ENCODE peak calls at places on chromosome 19, in seven cellular contexts. One of them, this sample, is unnamed.

GRCh38 chr19:3365093-3365446 is 1.3 kb upstream of the NFIC start:
- DNase-seq in lower lobe of right lung: no peak
- DNase-seq in mesothelial cell of epicardium: no peak
- DNase-seq in chondrocyte: no peak
- DNase-seq in astrocyte: no peak
- DNase-seq in right atrium auricular region: no peak
- DNase-seq in ascending aorta: no peak
- DNase-seq in this sample: no peak

GRCh38 chr19:56105090-56105701 is 15.9 kb downstream of the ZNF787 start:
- DNase-seq in astrocyte: peak
- DNase-seq in lower lobe of right lung: peak
- DNase-seq in right atrium auricular region: peak
- DNase-seq in ascending aorta: peak
- DNase-seq in chondrocyte: no peak
- DNase-seq in mesothelial cell of epicardium: no peak
- DNase-seq in this sample: peak

GRCh38 chr19:47494729-47495128 is 10.7 kb upstream of the KPTN start:
- DNase-seq in chondrocyte: no peak
- DNase-seq in right atrium auricular region: no peak
- DNase-seq in ascending aorta: no peak
- DNase-seq in astrocyte: no peak
- DNase-seq in mesothelial cell of epicardium: no peak
- DNase-seq in lower lobe of right lung: no peak
- DNase-seq in this sample: no peak

GRCh38 chr19:45764947-45765346 is 4.1 kb downstream of the SIX5 start:
- DNase-seq in lower lobe of right lung: no peak
- DNase-seq in mesothelial cell of epicardium: no peak
- DNase-seq in ascending aorta: no peak
- DNase-seq in astrocyte: no peak
- DNase-seq in right atrium auricular region: no peak
- DNase-seq in chondrocyte: no peak
- DNase-seq in this sample: peak

GRCh38 chr19:31548941-31549340 is 199.7 kb upstream of the TSHZ3 start:
- DNase-seq in astrocyte: no peak
- DNase-seq in mesothelial cell of epicardium: no peak
- DNase-seq in ascending aorta: no peak
- DNase-seq in lower lobe of right lung: no peak
- DNase-seq in chondrocyte: no peak
- DNase-seq in right atrium auricular region: no peak
- DNase-seq in this sample: peak

GRCh38 chr19:6773323-6773931 is 919 bp downstream of the VAV1 start:
- DNase-seq in mesothelial cell of epicardium: no peak
- DNase-seq in ascending aorta: peak
- DNase-seq in chondrocyte: no peak
- DNase-seq in lower lobe of right lung: peak
- DNase-seq in astrocyte: no peak
- DNase-seq in right atrium auricular region: no peak
- DNase-seq in this sample: no peak

GRCh38 chr19:43435775-43436174 is 21.1 kb downstream of the TEX101 start:
- DNase-seq in astrocyte: no peak
- DNase-seq in mesothelial cell of epicardium: no peak
- DNase-seq in right atrium auricular region: no peak
- DNase-seq in ascending aorta: no peak
- DNase-seq in chondrocyte: no peak
- DNase-seq in lower lobe of right lung: no peak
- DNase-seq in this sample: no peak

GRCh38 chr19:10408511-10409291 is 5.4 kb upstream of the CDC37 start:
- DNase-seq in lower lobe of right lung: peak
- DNase-seq in right atrium auricular region: no peak
- DNase-seq in chondrocyte: no peak
- DNase-seq in astrocyte: no peak
- DNase-seq in mesothelial cell of epicardium: no peak
- DNase-seq in ascending aorta: no peak
- DNase-seq in this sample: no peak

GRCh38 chr19:13797870-13798269 is 2.6 kb downstream of the ZSWIM4 start:
- DNase-seq in chondrocyte: no peak
- DNase-seq in lower lobe of right lung: peak
- DNase-seq in right atrium auricular region: peak
- DNase-seq in mesothelial cell of epicardium: no peak
- DNase-seq in ascending aorta: peak
- DNase-seq in astrocyte: peak
- DNase-seq in this sample: no peak

GRCh38 chr19:12494260-12494860 is 9.7 kb upstream of the ZNF709 start:
- DNase-seq in lower lobe of right lung: no peak
- DNase-seq in mesothelial cell of epicardium: no peak
- DNase-seq in astrocyte: no peak
- DNase-seq in ascending aorta: no peak
- DNase-seq in chondrocyte: no peak
- DNase-seq in right atrium auricular region: no peak
- DNase-seq in this sample: no peak

GRCh38 chr19:11227201-11227886 is 12.1 kb upstream of the ANGPTL8 start:
- DNase-seq in astrocyte: no peak
- DNase-seq in ascending aorta: no peak
- DNase-seq in lower lobe of right lung: no peak
- DNase-seq in chondrocyte: no peak
- DNase-seq in mesothelial cell of epicardium: no peak
- DNase-seq in right atrium auricular region: no peak
- DNase-seq in this sample: no peak

GRCh38 chr19:17543991-17544390 is 11.5 kb upstream of the COLGALT1 start:
- DNase-seq in chondrocyte: no peak
- DNase-seq in mesothelial cell of epicardium: no peak
- DNase-seq in right atrium auricular region: no peak
- DNase-seq in ascending aorta: no peak
- DNase-seq in lower lobe of right lung: no peak
- DNase-seq in astrocyte: no peak
- DNase-seq in this sample: no peak

GRCh38 chr19:45972081-45972943 is 1.4 kb downstream of the NOVA2 start:
- DNase-seq in lower lobe of right lung: no peak
- DNase-seq in mesothelial cell of epicardium: no peak
- DNase-seq in ascending aorta: no peak
- DNase-seq in right atrium auricular region: no peak
- DNase-seq in chondrocyte: no peak
- DNase-seq in astrocyte: no peak
- DNase-seq in this sample: no peak

GRCh38 chr19:45577111-45577905 is 7.3 kb downstream of the OPA3 start:
- DNase-seq in mesothelial cell of epicardium: no peak
- DNase-seq in astrocyte: peak
- DNase-seq in lower lobe of right lung: no peak
- DNase-seq in right atrium auricular region: no peak
- DNase-seq in chondrocyte: no peak
- DNase-seq in ascending aorta: no peak
- DNase-seq in this sample: no peak

GRCh38 chr19:16571689-16572331 is 405 bp downstream of the SLC35E1 start:
- DNase-seq in chondrocyte: no peak
- DNase-seq in mesothelial cell of epicardium: no peak
- DNase-seq in astrocyte: no peak
- DNase-seq in ascending aorta: no peak
- DNase-seq in lower lobe of right lung: peak
- DNase-seq in right atrium auricular region: no peak
- DNase-seq in this sample: no peak

GRCh38 chr19:4052993-4053422 is 13.7 kb downstream of the ZBTB7A start:
- DNase-seq in chondrocyte: no peak
- DNase-seq in ascending aorta: no peak
- DNase-seq in right atrium auricular region: no peak
- DNase-seq in lower lobe of right lung: peak
- DNase-seq in mesothelial cell of epicardium: no peak
- DNase-seq in astrocyte: no peak
- DNase-seq in this sample: no peak

GRCh38 chr19:33402421-33403220 is 29.1 kb downstream of the CEBPG start:
- DNase-seq in ascending aorta: no peak
- DNase-seq in mesothelial cell of epicardium: no peak
- DNase-seq in right atrium auricular region: no peak
- DNase-seq in lower lobe of right lung: peak
- DNase-seq in chondrocyte: peak
- DNase-seq in astrocyte: no peak
- DNase-seq in this sample: peak
- TF ChIP-seq CTCF in ascending aorta: no peak
- TF ChIP-seq CTCF in mesothelial cell of epicardium: no peak
- TF ChIP-seq CTCF in right atrium auricular region: no peak
- TF ChIP-seq CTCF in lower lobe of right lung: peak
- TF ChIP-seq CTCF in chondrocyte: peak
- TF ChIP-seq CTCF in astrocyte: no peak
- TF ChIP-seq CTCF in this sample: no peak

GRCh38 chr19:2221250-2221831 is 14.8 kb downstream of the PLEKHJ1 start:
- DNase-seq in mesothelial cell of epicardium: no peak
- DNase-seq in right atrium auricular region: no peak
- DNase-seq in lower lobe of right lung: no peak
- DNase-seq in astrocyte: no peak
- DNase-seq in chondrocyte: no peak
- DNase-seq in ascending aorta: no peak
- DNase-seq in this sample: no peak

GRCh38 chr19:2223959-2224358 is 12.2 kb downstream of the PLEKHJ1 start:
- DNase-seq in lower lobe of right lung: no peak
- DNase-seq in astrocyte: no peak
- DNase-seq in ascending aorta: no peak
- DNase-seq in mesothelial cell of epicardium: no peak
- DNase-seq in chondrocyte: no peak
- DNase-seq in right atrium auricular region: no peak
- DNase-seq in this sample: no peak

GRCh38 chr19:2223391-2223790 is 12.7 kb downstream of the PLEKHJ1 start:
- DNase-seq in mesothelial cell of epicardium: no peak
- DNase-seq in astrocyte: no peak
- DNase-seq in right atrium auricular region: no peak
- DNase-seq in lower lobe of right lung: no peak
- DNase-seq in ascending aorta: no peak
- DNase-seq in chondrocyte: no peak
- DNase-seq in this sample: no peak

GRCh38 chr19:2219726-2220125 is 16.4 kb downstream of the PLEKHJ1 start:
- DNase-seq in right atrium auricular region: no peak
- DNase-seq in chondrocyte: no peak
- DNase-seq in mesothelial cell of epicardium: no peak
- DNase-seq in lower lobe of right lung: no peak
- DNase-seq in astrocyte: no peak
- DNase-seq in ascending aorta: no peak
- DNase-seq in this sample: no peak

DNA sequence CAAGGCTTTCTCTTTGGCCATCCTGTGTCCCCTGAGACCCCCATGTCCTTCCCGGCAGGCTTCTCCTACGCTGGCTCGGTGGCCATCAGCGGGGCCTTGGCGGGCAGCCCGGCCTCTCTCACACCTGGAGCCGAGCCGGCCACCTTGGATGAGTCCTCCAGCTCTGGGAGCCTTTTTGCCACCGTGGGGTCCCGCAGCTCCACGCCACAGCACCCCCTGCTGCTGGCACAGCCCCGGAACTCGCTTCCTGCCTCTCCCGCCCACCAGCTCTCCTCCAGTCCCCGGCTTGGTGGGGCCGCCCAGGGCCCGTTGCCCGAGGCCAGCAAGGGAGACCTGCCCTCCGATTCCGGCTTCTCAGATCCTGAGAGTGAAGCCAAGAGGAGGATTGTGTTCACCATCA is 14.2 kb downstream of the PLEKHJ1 start:
- DNase-seq in astrocyte: no peak
- DNase-seq in chondrocyte: no peak
- DNase-seq in right atrium auricular region: no peak
- DNase-seq in lower lobe of right lung: no peak
- DNase-seq in mesothelial cell of epicardium: no peak
- DNase-seq in ascending aorta: no peak
- DNase-seq in this sample: no peak
- TF ChIP-seq CTCF in astrocyte: no peak
- TF ChIP-seq CTCF in chondrocyte: peak
- TF ChIP-seq CTCF in right atrium auricular region: no peak
- TF ChIP-seq CTCF in lower lobe of right lung: peak
- TF ChIP-seq CTCF in mesothelial cell of epicardium: no peak
- TF ChIP-seq CTCF in ascending aorta: peak
- TF ChIP-seq CTCF in this sample: no peak

GRCh38 chr19:23762884-23763711 is 4.4 kb upstream of the ZNF681 start:
- DNase-seq in astrocyte: peak
- DNase-seq in chondrocyte: peak
- DNase-seq in right atrium auricular region: peak
- DNase-seq in mesothelial cell of epicardium: peak
- DNase-seq in lower lobe of right lung: peak
- DNase-seq in ascending aorta: peak
- DNase-seq in this sample: peak

GRCh38 chr19:23762548-23762883 is 3.8 kb upstream of the ZNF681 start:
- DNase-seq in lower lobe of right lung: no peak
- DNase-seq in astrocyte: no peak
- DNase-seq in mesothelial cell of epicardium: no peak
- DNase-seq in right atrium auricular region: no peak
- DNase-seq in chondrocyte: no peak
- DNase-seq in ascending aorta: no peak
- DNase-seq in this sample: no peak

GRCh38 chr19:23758187-23759074 is at the start of gene ZNF681:
- DNase-seq in mesothelial cell of epicardium: peak
- DNase-seq in ascending aorta: peak
- DNase-seq in astrocyte: peak
- DNase-seq in right atrium auricular region: peak
- DNase-seq in chondrocyte: peak
- DNase-seq in lower lobe of right lung: peak
- DNase-seq in this sample: peak
- TF ChIP-seq CTCF in mesothelial cell of epicardium: no peak
- TF ChIP-seq CTCF in ascending aorta: peak
- TF ChIP-seq CTCF in astrocyte: peak
- TF ChIP-seq CTCF in right atrium auricular region: no peak
- TF ChIP-seq CTCF in chondrocyte: peak
- TF ChIP-seq CTCF in lower lobe of right lung: no peak
- TF ChIP-seq CTCF in this sample: peak

GRCh38 chr19:50022823-50023222 is 2.3 kb downstream of the VRK3 start:
- DNase-seq in chondrocyte: no peak
- DNase-seq in mesothelial cell of epicardium: no peak
- DNase-seq in right atrium auricular region: no peak
- DNase-seq in lower lobe of right lung: no peak
- DNase-seq in ascending aorta: no peak
- DNase-seq in astrocyte: no peak
- DNase-seq in this sample: no peak
- TF ChIP-seq CTCF in chondrocyte: no peak
- TF ChIP-seq CTCF in mesothelial cell of epicardium: no peak
- TF ChIP-seq CTCF in right atrium auricular region: no peak
- TF ChIP-seq CTCF in lower lobe of right lung: no peak
- TF ChIP-seq CTCF in ascending aorta: no peak
- TF ChIP-seq CTCF in astrocyte: no peak
- TF ChIP-seq CTCF in this sample: no peak

GRCh38 chr19:1469936-1470863 is 8.8 kb downstream of the C19orf25 start:
- DNase-seq in ascending aorta: no peak
- DNase-seq in chondrocyte: no peak
- DNase-seq in right atrium auricular region: no peak
- DNase-seq in mesothelial cell of epicardium: no peak
- DNase-seq in lower lobe of right lung: peak
- DNase-seq in astrocyte: no peak
- DNase-seq in this sample: peak

GRCh38 chr19:1469200-1469935 is 9.6 kb downstream of the C19orf25 start:
- DNase-seq in astrocyte: no peak
- DNase-seq in lower lobe of right lung: peak
- DNase-seq in chondrocyte: no peak
- DNase-seq in mesothelial cell of epicardium: no peak
- DNase-seq in ascending aorta: no peak
- DNase-seq in right atrium auricular region: no peak
- DNase-seq in this sample: peak

GRCh38 chr19:1472227-1473055 is 6.6 kb downstream of the C19orf25 start:
- DNase-seq in chondrocyte: no peak
- DNase-seq in lower lobe of right lung: peak
- DNase-seq in right atrium auricular region: no peak
- DNase-seq in ascending aorta: no peak
- DNase-seq in mesothelial cell of epicardium: no peak
- DNase-seq in astrocyte: no peak
- DNase-seq in this sample: no peak

GRCh38 chr19:1471514-1472107 is 7.4 kb downstream of the C19orf25 start:
- DNase-seq in ascending aorta: no peak
- DNase-seq in chondrocyte: no peak
- DNase-seq in lower lobe of right lung: peak
- DNase-seq in astrocyte: no peak
- DNase-seq in right atrium auricular region: no peak
- DNase-seq in mesothelial cell of epicardium: no peak
- DNase-seq in this sample: no peak

GRCh38 chr19:1470864-1471513 is 8.0 kb downstream of the C19orf25 start:
- DNase-seq in mesothelial cell of epicardium: no peak
- DNase-seq in ascending aorta: no peak
- DNase-seq in right atrium auricular region: no peak
- DNase-seq in lower lobe of right lung: no peak
- DNase-seq in chondrocyte: no peak
- DNase-seq in astrocyte: no peak
- DNase-seq in this sample: peak
- TF ChIP-seq CTCF in mesothelial cell of epicardium: no peak
- TF ChIP-seq CTCF in ascending aorta: no peak
- TF ChIP-seq CTCF in right atrium auricular region: no peak
- TF ChIP-seq CTCF in lower lobe of right lung: no peak
- TF ChIP-seq CTCF in chondrocyte: no peak
- TF ChIP-seq CTCF in astrocyte: no peak
- TF ChIP-seq CTCF in this sample: no peak